ENCODE peak calls at places on chromosomes 12 and 14, in five cellular contexts. M, P, D, K and W are unnamed samples.

GRCh38 chr14:80996049-80996901 is 40.9 kb downstream of the TSHR start:
- DNase-seq in M (peak), P (peak), D (peak), K (no peak), W (peak)

GRCh38 chr14:54672688-54673087 is 105.8 kb downstream of the SAMD4A start:
- DNase-seq in M (no peak), P (no peak), D (no peak), K (no peak), W (no peak)

GRCh38 chr12:77687346-77687745 is 143.3 kb upstream of the NAV3 start:
- DNase-seq in M (no peak), P (no peak), D (no peak), K (no peak), W (no peak)

GRCh38 chr12:8036366-8036765 is 3.9 kb downstream of the FOXJ2 start:
- DNase-seq in M (no peak), P (no peak), D (no peak), K (no peak), W (no peak)

GRCh38 chr12:12331244-12331771 is 18.7 kb downstream of the MANSC1 start:
- DNase-seq in M (no peak), P (no peak), D (no peak), K (no peak), W (no peak)

GRCh38 chr12:54983536-54984102 is 943 bp downstream of the TESPA1 start:
- DNase-seq in M (no peak), P (no peak), D (no peak), K (no peak), W (no peak)

GRCh38 chr14:73888460-73888725 is 1.7 kb downstream of the ZNF410 start:
- DNase-seq in M (no peak), P (no peak), D (no peak), K (no peak), W (no peak)

GRCh38 chr12:132156145-132156709 is 12.0 kb downstream of the NOC4L start:
- DNase-seq in M (no peak), P (no peak), D (no peak), K (no peak), W (no peak)

GRCh38 chr12:75750950-75751349 is 239.5 kb upstream of the KRR1 start:
- DNase-seq in M (no peak), P (peak), D (no peak), K (no peak), W (no peak)

GRCh38 chr12:94204647-94205247 is 56.4 kb downstream of the PLXNC1 start:
- DNase-seq in M (no peak), P (no peak), D (no peak), K (no peak), W (no peak)

GRCh38 chr12:69698769-69699540 is at the start of gene BEST3:
- DNase-seq in M (no peak), P (no peak), D (no peak), K (no peak), W (no peak)

GRCh38 chr12:5889381-5890047 is 55.5 kb downstream of the ANO2 start:
- DNase-seq in M (no peak), P (no peak), D (no peak), K (no peak), W (no peak)

GRCh38 chr14:69475194-69475818 is 9.2 kb upstream of the PLEKHD1 start:
- DNase-seq in M (no peak), P (no peak), D (no peak), K (no peak), W (no peak)

GRCh38 chr12:113134521-113134951 is 1.0 kb downstream of the RASAL1 start:
- DNase-seq in M (no peak), P (no peak), D (no peak), K (no peak), W (no peak)

GRCh38 chr12:58710896-58711295 is 209.4 kb downstream of the LRIG3 start:
- DNase-seq in M (no peak), P (no peak), D (no peak), K (no peak), W (no peak)

GRCh38 chr12:13229504-13229903 is 33.0 kb downstream of the EMP1 start:
- DNase-seq in M (no peak), P (no peak), D (no peak), K (no peak), W (no peak)

GRCh38 chr12:63867026-63867425 is 22.5 kb downstream of the SRGAP1 start:
- DNase-seq in M (no peak), P (no peak), D (no peak), K (no peak), W (no peak)

GRCh38 chr12:123931686-123932321 is 40.8 kb downstream of the CCDC92 start:
- DNase-seq in M (peak), P (no peak), D (peak), K (no peak), W (no peak)

GRCh38 chr14:103549361-103550311 is 12.8 kb downstream of the BAG5 start:
- DNase-seq in M (no peak), P (no peak), D (no peak), K (no peak), W (no peak)

DNA sequence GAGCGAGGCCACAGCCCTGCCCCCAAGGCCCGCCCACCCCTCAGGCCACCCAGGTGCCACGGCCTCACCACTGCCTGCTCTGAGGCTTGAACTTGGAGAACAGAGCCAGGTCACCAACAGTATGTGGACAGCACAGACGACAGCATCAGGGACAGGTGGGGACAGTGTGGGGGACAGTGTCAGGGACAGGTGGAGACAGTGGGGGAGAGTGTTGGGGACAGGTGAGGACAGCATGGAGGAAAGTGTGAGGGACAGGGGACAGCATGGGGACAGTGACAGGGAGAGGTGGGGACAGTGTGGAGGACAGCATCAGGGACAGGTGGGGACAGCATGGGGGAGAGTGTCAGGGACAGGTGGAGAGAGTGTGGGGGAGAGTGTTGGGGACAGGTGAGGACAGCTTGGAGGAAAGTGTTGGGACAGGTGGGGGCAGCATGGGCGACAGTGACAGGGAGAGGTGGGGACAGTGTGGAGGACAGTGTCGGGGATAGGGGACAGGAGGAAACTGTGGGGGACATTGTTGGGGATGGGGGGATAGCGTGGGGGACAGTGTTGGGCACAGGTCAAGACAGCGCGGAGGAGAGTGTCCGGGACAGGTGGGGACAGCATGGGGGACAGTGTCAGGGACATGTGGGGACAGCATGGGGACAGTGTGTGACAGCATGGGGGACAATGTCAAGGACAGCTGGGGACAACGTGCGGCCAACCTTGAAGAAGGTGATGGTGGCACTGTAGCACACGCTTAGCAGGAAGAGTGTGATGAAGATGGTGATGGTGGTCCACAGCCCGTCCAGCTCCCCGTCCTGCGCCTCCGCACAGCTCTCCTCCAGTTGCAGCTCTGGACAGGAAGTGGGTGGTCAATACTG is 114.9 kb downstream of the TMEM121 start:
- DNase-seq in M (no peak), P (no peak), D (no peak), K (no peak), W (no peak)
- TF ChIP-seq CTCF in M (no peak), P (no peak), D (no peak), K (no peak), W (no peak)

GRCh38 chr14:96370528-96370927 is 7.2 kb downstream of the GSKIP start:
- DNase-seq in M (no peak), P (no peak), D (no peak), K (no peak), W (no peak)

GRCh38 chr14:96376093-96376492 is 12.8 kb downstream of the GSKIP start:
- DNase-seq in M (no peak), P (no peak), D (no peak), K (no peak), W (no peak)

GRCh38 chr14:96368534-96368933 is 5.2 kb downstream of the GSKIP start:
- DNase-seq in M (no peak), P (no peak), D (no peak), K (no peak), W (no peak)

GRCh38 chr14:96373538-96373937 is 10.2 kb downstream of the GSKIP start:
- DNase-seq in M (no peak), P (no peak), D (no peak), K (no peak), W (no peak)
- TF ChIP-seq CTCF in M (no peak), P (no peak), D (no peak), K (no peak), W (no peak)

DNA sequence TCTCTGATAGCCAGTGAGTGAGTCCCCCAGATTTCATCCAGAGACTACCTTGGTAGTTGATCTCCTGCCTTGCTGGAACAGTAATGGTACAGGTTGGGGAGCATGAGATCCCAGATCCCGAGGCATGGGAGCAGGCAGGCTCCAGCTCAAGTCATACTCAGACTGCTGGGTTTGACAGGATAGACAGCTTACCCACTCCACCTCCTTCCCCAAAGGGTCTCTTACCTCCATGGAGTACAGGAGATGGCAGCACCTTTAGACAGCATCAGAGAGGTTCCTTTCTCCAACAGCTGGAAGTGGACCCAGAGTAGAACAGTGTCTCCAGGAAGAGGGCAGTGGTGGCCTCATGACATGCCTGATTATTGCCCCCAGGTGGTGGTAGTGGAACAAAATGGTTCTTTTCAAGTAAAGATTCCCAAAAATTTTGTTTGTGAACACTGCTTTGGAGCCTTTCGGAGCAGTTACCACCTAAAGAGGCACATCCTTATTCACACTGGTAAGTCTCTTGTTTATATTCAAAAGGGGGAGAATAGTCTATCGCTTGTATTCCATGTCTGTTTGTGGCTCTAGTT is 4.9 kb upstream of the CSAD start:
- DNase-seq in M (no peak), P (no peak), D (no peak), K (no peak), W (no peak)
- TF ChIP-seq CTCF in M (no peak), P (no peak), D (no peak), K (peak), W (no peak)

DNA sequence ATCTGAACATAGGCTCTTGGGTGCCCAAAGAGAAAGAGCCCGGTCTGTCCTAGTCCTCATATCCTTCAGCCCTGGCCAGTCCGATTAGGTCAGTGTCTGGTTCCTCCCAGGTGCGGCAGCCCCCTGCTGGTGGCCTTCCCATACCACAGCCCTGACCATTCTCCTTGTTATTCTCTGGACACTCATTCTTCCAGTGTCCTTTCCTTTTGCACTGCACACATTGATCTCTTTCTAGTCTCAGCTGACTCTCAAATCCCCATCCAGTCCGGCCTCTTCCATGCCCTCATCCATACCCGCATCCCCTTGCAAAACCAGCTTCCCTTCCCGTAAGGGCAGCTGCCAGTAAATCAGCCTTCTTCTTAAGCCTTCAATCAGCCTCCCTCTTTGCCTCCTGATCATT is 1316.3 kb downstream of the TMEM121 start:
- DNase-seq in M (peak), P (no peak), D (no peak), K (peak), W (no peak)
- TF ChIP-seq CTCF in M (peak), P (no peak), D (peak), K (peak), W (no peak)

DNA sequence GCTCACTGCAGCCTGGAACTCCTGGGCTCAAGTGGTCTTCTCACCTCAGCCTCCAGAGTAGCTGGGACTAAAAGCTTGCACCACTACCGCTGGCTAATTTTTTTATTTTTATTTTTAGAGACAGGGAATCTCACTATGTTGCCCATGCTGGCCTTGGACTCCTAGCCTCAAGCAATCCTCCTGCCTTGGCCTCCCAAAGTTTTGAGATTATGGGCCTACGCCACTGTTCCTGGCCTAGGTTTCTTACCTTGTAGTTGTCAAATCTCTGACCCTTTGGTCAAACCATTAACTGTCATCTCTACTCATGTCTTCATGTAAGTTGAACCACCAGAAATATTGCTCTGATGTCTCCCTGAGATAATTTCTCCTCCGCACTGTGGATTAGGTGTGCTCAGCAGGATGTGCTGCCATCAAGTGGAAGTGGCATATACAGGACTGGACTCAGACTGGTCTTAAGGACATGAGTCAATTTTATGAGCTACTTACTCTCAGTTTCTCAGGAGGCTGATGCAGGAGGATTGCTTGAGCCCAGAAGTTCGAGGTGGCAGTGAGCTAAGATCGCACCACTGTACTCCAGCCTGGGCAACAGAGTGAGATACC is 28.5 kb downstream of the ACTR6 start:
- DNase-seq in M (no peak), P (no peak), D (no peak), K (no peak), W (no peak)
- TF ChIP-seq CTCF in M (peak), P (no peak), D (no peak), K (peak), W (no peak)

GRCh38 chr14:26191123-26191522 is 406.7 kb downstream of the NOVA1 start:
- DNase-seq in M (no peak), P (no peak), D (no peak), K (no peak), W (no peak)
- TF ChIP-seq CTCF in M (no peak), P (no peak), D (no peak), K (no peak), W (peak)

GRCh38 chr12:92603741-92604432 is 98.9 kb upstream of the PLEKHG7 start:
- DNase-seq in M (no peak), P (no peak), D (no peak), K (no peak), W (no peak)
- TF ChIP-seq CTCF in M (no peak), P (no peak), D (no peak), K (no peak), W (no peak)

DNA sequence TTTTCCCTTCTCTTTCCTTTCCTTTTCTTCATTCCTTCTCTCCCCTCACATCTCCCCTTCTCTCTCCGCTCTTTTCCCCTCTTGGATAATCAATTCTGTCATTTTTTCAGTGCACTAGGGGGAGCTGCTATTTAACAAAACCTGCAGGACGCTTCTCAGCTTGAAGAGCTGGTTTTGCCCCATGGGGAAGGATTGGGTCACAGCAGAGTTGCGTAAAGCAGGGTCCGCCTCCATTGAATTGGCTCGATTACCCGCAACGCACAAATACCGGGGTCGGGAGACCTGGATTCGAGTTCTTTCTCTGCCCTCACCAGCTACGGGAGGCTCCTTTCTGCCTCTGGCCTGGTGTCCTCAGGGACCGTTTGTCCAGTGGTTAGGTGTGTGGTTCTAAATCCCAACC is 42.1 kb upstream of the CHGA start:
- DNase-seq in M (no peak), P (no peak), D (no peak), K (peak), W (no peak)
- TF ChIP-seq CTCF in M (peak), P (peak), D (no peak), K (peak), W (peak)

DNA sequence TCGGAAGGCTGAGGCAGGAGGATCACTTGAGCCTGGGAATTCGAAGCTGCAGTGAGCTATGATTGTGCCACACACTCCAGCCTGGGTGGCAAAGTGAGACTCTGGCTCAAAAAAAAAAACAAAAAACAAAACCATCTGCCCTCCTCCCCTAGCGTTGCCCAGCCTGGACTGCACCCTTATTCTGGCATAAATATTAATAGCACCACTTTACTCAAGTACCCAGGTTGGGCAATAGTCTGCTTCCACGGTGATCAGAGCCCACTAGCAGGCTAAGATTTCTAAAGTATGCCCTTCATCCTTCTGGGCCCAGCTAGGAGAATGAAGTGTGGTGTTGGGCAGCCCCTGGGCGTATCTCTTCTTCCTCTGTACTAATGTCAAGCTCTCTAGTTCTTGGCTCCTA is 33.3 kb downstream of the KCTD10 start:
- DNase-seq in M (no peak), P (no peak), D (no peak), K (no peak), W (no peak)
- TF ChIP-seq CTCF in M (no peak), P (no peak), D (no peak), K (no peak), W (no peak)